ENCODE peak calls at places on chromosomes 11 and 22, in ten cellular contexts. X, F, W, K, U, C, J, I, Q and O are unnamed samples.

GRCh38 chr11:8331767-8332166 is 68.1 kb upstream of the LMO1 start:
- DNase-seq in W (no peak), K (no peak), J (no peak), I (no peak), X (no peak), C (peak), Q (no peak), F (no peak), U (no peak), O (no peak)

GRCh38 chr22:38775656-38776055 is 18.3 kb downstream of the DNAL4 start:
- DNase-seq in U (no peak), Q (no peak), C (no peak), F (no peak), K (no peak), W (no peak), J (no peak), I (no peak), X (no peak), O (no peak)

GRCh38 chr11:63985812-63986155 is 454 bp upstream of the OTUB1 start:
- DNase-seq in U (no peak), K (no peak), Q (no peak), C (no peak), W (no peak), I (no peak), F (peak), X (peak), J (no peak), O (no peak)

GRCh38 chr22:28002863-28003565 is 84.0 kb upstream of the PITPNB start:
- DNase-seq in J (no peak), F (no peak), U (peak), K (no peak), W (peak), I (no peak), X (no peak), Q (no peak), C (no peak), O (no peak)

GRCh38 chr11:17538054-17538453 is 6.2 kb downstream of the USH1C start:
- DNase-seq in I (no peak), X (no peak), C (no peak), W (no peak), F (no peak), Q (no peak), J (no peak), U (no peak), K (no peak), O (no peak)

GRCh38 chr11:27412192-27412691 is 49.2 kb upstream of the CCDC34 start:
- DNase-seq in J (no peak), Q (no peak), K (no peak), U (no peak), I (no peak), W (no peak), C (no peak), X (no peak), F (no peak), O (no peak)

GRCh38 chr11:75275581-75275980 is 35.0 kb downstream of the TPBGL start:
- DNase-seq in Q (peak), I (no peak), X (peak), W (no peak), U (no peak), C (peak), F (peak), J (no peak), K (no peak), O (no peak)

GRCh38 chr11:68646832-68647231 is 37.5 kb upstream of the GAL start:
- DNase-seq in J (no peak), I (no peak), C (no peak), F (no peak), U (no peak), W (no peak), X (no peak), K (no peak), Q (no peak), O (no peak)

GRCh38 chr11:107592813-107593212 is 1.9 kb downstream of the ELMOD1 start:
- DNase-seq in C (no peak), Q (no peak), K (no peak), X (no peak), U (no peak), J (no peak), F (no peak), I (no peak), W (no peak), O (no peak)

GRCh38 chr11:107857550-107858216 is 904 bp downstream of the SLC35F2 start:
- DNase-seq in U (no peak), C (no peak), Q (no peak), X (no peak), K (peak), J (no peak), I (peak), W (peak), F (peak), O (no peak)

GRCh38 chr11:103676413-103676812 is 360.0 kb upstream of the DDI1 start:
- DNase-seq in X (no peak), W (no peak), F (no peak), J (no peak), C (no peak), K (no peak), I (no peak), Q (no peak), U (no peak), O (no peak)

GRCh38 chr11:2929880-2930704 is 872 bp upstream of the PHLDA2 start:
- DNase-seq in X (peak), F (peak), U (peak), J (no peak), Q (no peak), W (peak), C (no peak), I (peak), K (no peak), O (no peak)

GRCh38 chr22:37121887-37122591 is 12.5 kb upstream of the TMPRSS6 start:
- DNase-seq in J (no peak), I (no peak), F (peak), Q (no peak), W (peak), X (no peak), U (peak), C (peak), K (no peak), O (no peak)

GRCh38 chr22:26474687-26475086 is 8.9 kb downstream of the HPS4 start:
- DNase-seq in Q (no peak), C (no peak), J (no peak), F (no peak), X (no peak), W (no peak), U (no peak), K (no peak), I (no peak), O (no peak)

GRCh38 chr11:78050964-78051831 is 12.5 kb upstream of the THRSP start:
- DNase-seq in I (no peak), U (no peak), X (no peak), W (peak), F (no peak), J (no peak), K (no peak), C (peak), Q (no peak), O (no peak)

GRCh38 chr11:60121259-60121658 is 32.8 kb downstream of the MS4A2 start:
- DNase-seq in Q (no peak), W (no peak), F (no peak), I (no peak), U (no peak), K (no peak), X (no peak), J (no peak), C (no peak), O (no peak)

GRCh38 chr11:129815596-129816461 is at the start of gene TMEM45B:
- DNase-seq in Q (peak), W (no peak), X (peak), C (no peak), J (no peak), F (no peak), I (peak), U (no peak), K (peak), O (peak)

GRCh38 chr22:22215659-22216449 is 28.7 kb upstream of the VPREB1 start:
- DNase-seq in C (no peak), F (no peak), W (no peak), K (no peak), J (no peak), I (no peak), X (no peak), Q (no peak), U (no peak), O (no peak)

GRCh38 chr11:68351450-68352275 is 39.3 kb downstream of the LRP5 start:
- DNase-seq in F (no peak), C (no peak), W (no peak), U (no peak), K (no peak), Q (no peak), X (no peak), I (no peak), J (no peak), O (no peak)

GRCh38 chr11:70779433-70780245 is 381.3 kb downstream of the CTTN start:
- DNase-seq in I (no peak), U (no peak), J (no peak), W (no peak), Q (no peak), K (no peak), X (no peak), F (no peak), C (no peak), O (no peak)

GRCh38 chr22:44437493-44438015 is 60.5 kb downstream of the RTL6 start:
- DNase-seq in F (no peak), W (peak), I (no peak), K (no peak), X (no peak), C (no peak), U (no peak), J (no peak), Q (no peak), O (no peak)

GRCh38 chr11:109641549-109641948 is 219.6 kb downstream of the C11orf87 start:
- DNase-seq in I (no peak), C (no peak), J (no peak), K (no peak), Q (no peak), X (no peak), F (peak), U (peak), W (peak), O (peak)

GRCh38 chr22:35742342-35743100 is 24.8 kb downstream of the APOL5 start:
- DNase-seq in C (no peak), X (no peak), W (peak), F (no peak), I (no peak), U (peak), Q (no peak), J (no peak), K (peak), O (no peak)

GRCh38 chr11:36312593-36312990 is 16.5 kb downstream of the PRR5L start:
- DNase-seq in W (peak), J (no peak), F (no peak), X (no peak), C (no peak), Q (no peak), U (peak), I (no peak), K (no peak), O (no peak)

GRCh38 chr11:71491531-71492329 is 35.3 kb upstream of the KRTAP5-7 start:
- DNase-seq in F (no peak), J (no peak), I (peak), U (no peak), W (no peak), K (no peak), Q (no peak), C (no peak), X (peak), O (peak)

GRCh38 chr11:57901278-57901677 is 122.4 kb upstream of the OR9Q1 start:
- DNase-seq in U (no peak), I (no peak), W (no peak), J (no peak), C (no peak), F (no peak), X (no peak), K (no peak), Q (no peak), O (no peak)

GRCh38 chr11:56885182-56885581 is 103.5 kb upstream of the OR5AK2 start:
- DNase-seq in Q (peak), W (no peak), J (no peak), F (no peak), U (no peak), K (no peak), C (no peak), X (peak), I (no peak), O (peak)

GRCh38 chr11:13107544-13108044 is 98.5 kb downstream of the RASSF10 start:
- DNase-seq in F (no peak), Q (no peak), K (no peak), C (no peak), X (no peak), I (no peak), W (no peak), J (no peak), U (no peak), O (no peak)
- TF ChIP-seq CTCF in F (no peak), Q (no peak), K (no peak), C (no peak), X (no peak), I (no peak), W (no peak), J (no peak), U (no peak), O (no peak)

DNA sequence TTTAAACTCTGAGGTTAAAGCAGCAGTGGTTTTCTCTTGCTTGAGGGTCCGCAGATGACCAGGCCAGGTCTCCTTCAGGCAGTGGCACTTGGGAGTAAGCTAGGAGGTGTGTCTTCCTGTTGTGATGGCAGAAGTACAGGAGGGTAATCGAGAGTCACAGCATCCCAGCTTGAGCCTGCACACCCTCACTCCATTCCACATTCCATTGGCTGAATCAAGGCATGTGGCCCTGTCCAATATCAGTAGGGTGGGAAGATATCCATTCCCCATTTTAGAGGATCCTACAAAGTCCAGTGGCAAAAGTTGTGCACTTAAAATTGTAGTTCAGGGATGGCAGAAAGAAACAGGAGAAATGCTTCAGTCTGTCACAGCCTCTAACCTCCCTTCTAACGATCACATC is 23.3 kb downstream of the OSBP2 start:
- DNase-seq in X (no peak), C (no peak), Q (no peak), U (no peak), F (no peak), K (no peak), W (no peak), I (no peak), J (no peak), O (no peak)
- TF ChIP-seq CTCF in X (no peak), C (no peak), Q (no peak), U (no peak), F (no peak), K (no peak), W (no peak), I (no peak), J (no peak), O (no peak)

GRCh38 chr22:41531736-41532477 is 12.4 kb downstream of the POLR3H start:
- DNase-seq in I (no peak), C (no peak), W (no peak), X (no peak), K (no peak), F (no peak), U (no peak), Q (no peak), J (no peak), O (no peak)

GRCh38 chr22:41537203-41537602 is 7.1 kb downstream of the POLR3H start:
- DNase-seq in I (no peak), W (no peak), J (no peak), F (no peak), Q (no peak), U (no peak), X (no peak), C (no peak), K (no peak), O (no peak)

GRCh38 chr22:41534219-41534618 is 10.1 kb downstream of the POLR3H start:
- DNase-seq in K (no peak), U (no peak), W (no peak), F (no peak), J (no peak), C (no peak), X (no peak), Q (no peak), I (no peak), O (no peak)

GRCh38 chr22:41532908-41533825 is 11.1 kb downstream of the POLR3H start:
- DNase-seq in U (no peak), F (peak), I (peak), K (peak), W (peak), C (peak), Q (peak), J (no peak), X (peak), O (peak)

DNA sequence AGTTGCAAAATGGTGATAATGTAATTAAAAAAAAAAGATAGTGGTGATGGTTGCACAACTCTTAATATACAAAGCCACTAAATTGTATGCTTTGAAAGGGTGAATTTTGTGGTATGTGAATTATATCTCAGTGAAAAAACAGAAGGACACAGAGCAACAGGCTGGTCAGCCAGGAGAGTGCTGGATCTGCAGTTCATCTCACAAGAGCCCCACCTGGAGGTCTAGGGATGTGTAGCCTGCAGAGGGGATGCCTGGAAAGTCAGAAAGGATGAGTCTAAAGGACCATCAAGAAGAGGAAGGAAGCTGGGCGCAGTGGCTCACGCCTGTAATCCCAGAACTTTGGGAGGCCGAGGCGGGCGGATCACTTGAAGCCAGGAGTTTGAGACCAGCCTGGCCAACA is 9.0 kb downstream of the POLR3H start:
- DNase-seq in I (no peak), W (no peak), C (no peak), F (no peak), X (no peak), U (no peak), K (peak), J (no peak), Q (no peak), O (no peak)
- TF ChIP-seq CTCF in I (peak), W (no peak), C (no peak), F (no peak), X (no peak), U (no peak), K (peak), J (no peak), Q (no peak), O (peak)

GRCh38 chr11:66718320-66718971 is 10.6 kb downstream of the SPTBN2 start:
- DNase-seq in X (peak), F (no peak), I (peak), J (no peak), U (peak), K (no peak), C (no peak), Q (peak), W (no peak), O (no peak)
- TF ChIP-seq CTCF in X (peak), F (no peak), I (no peak), J (no peak), U (no peak), K (no peak), C (no peak), Q (no peak), W (no peak), O (no peak)

GRCh38 chr22:29524440-29525191 is 28.9 kb downstream of the THOC5 start:
- DNase-seq in C (peak), W (peak), U (peak), Q (no peak), I (peak), J (no peak), F (peak), K (peak), X (peak), O (peak)
- TF ChIP-seq CTCF in C (peak), W (peak), U (no peak), Q (no peak), I (peak), J (no peak), F (peak), K (peak), X (no peak), O (peak)